ENCODE peak calls at places on chromosomes 6 and 20, in four cellular contexts. One of them, this sample, is unnamed.

GRCh38 chr20:36010081-36010480 is 41.7 kb downstream of the CNBD2 start:
- DNase-seq in kidney: no peak
- DNase-seq in foreskin fibroblast: no peak
- DNase-seq in AG04449: no peak
- DNase-seq in this sample: no peak

GRCh38 chr6:47044418-47044817 is 2.3 kb upstream of the ADGRF1 start:
- DNase-seq in AG04449: no peak
- DNase-seq in kidney: no peak
- DNase-seq in foreskin fibroblast: no peak
- DNase-seq in this sample: no peak

GRCh38 chr6:102571236-102571908 is 1177.9 kb downstream of the GRIK2 start:
- DNase-seq in foreskin fibroblast: no peak
- DNase-seq in AG04449: no peak
- DNase-seq in kidney: no peak
- DNase-seq in this sample: no peak

GRCh38 chr6:154919806-154920205 is 75.3 kb upstream of the TIAM2 start:
- DNase-seq in kidney: no peak
- DNase-seq in foreskin fibroblast: no peak
- DNase-seq in AG04449: no peak
- DNase-seq in this sample: no peak

GRCh38 chr6:83429857-83430605 is 820 bp downstream of the ME1 start:
- DNase-seq in kidney: no peak
- DNase-seq in AG04449: no peak
- DNase-seq in foreskin fibroblast: peak
- DNase-seq in this sample: no peak

GRCh38 chr6:2658788-2659187 is 91.9 kb downstream of the MYLK4 start:
- DNase-seq in foreskin fibroblast: no peak
- DNase-seq in AG04449: no peak
- DNase-seq in kidney: no peak
- DNase-seq in this sample: no peak

GRCh38 chr6:127547909-127548649 is 28.9 kb upstream of the C6orf58 start:
- DNase-seq in AG04449: no peak
- DNase-seq in foreskin fibroblast: no peak
- DNase-seq in kidney: no peak
- DNase-seq in this sample: no peak

GRCh38 chr6:25456249-25456648 is 177.1 kb downstream of the CARMIL1 start:
- DNase-seq in foreskin fibroblast: no peak
- DNase-seq in AG04449: no peak
- DNase-seq in kidney: no peak
- DNase-seq in this sample: no peak

GRCh38 chr20:60372822-60373221 is 414.6 kb downstream of the CDH26 start:
- DNase-seq in foreskin fibroblast: no peak
- DNase-seq in kidney: no peak
- DNase-seq in AG04449: no peak
- DNase-seq in this sample: no peak

GRCh38 chr20:29763821-29764511 is 1493.5 kb upstream of the DEFB115 start:
- DNase-seq in foreskin fibroblast: no peak
- DNase-seq in AG04449: no peak
- DNase-seq in kidney: no peak
- DNase-seq in this sample: no peak

GRCh38 chr6:56400273-56400672 is 152.9 kb upstream of the COL21A1 start:
- DNase-seq in AG04449: no peak
- DNase-seq in foreskin fibroblast: no peak
- DNase-seq in kidney: no peak
- DNase-seq in this sample: no peak

GRCh38 chr20:44780226-44780625 is 30.1 kb downstream of the RIMS4 start:
- DNase-seq in foreskin fibroblast: peak
- DNase-seq in AG04449: no peak
- DNase-seq in kidney: no peak
- DNase-seq in this sample: no peak

GRCh38 chr20:3847419-3847940 is 846 bp downstream of the MAVS start:
- DNase-seq in AG04449: no peak
- DNase-seq in kidney: no peak
- DNase-seq in foreskin fibroblast: peak
- DNase-seq in this sample: no peak

GRCh38 chr6:125637207-125637606 is 112.2 kb upstream of the HEY2 start:
- DNase-seq in foreskin fibroblast: no peak
- DNase-seq in AG04449: no peak
- DNase-seq in kidney: no peak
- DNase-seq in this sample: no peak

GRCh38 chr20:31602779-31603441 is 2.2 kb upstream of the ID1 start:
- DNase-seq in kidney: no peak
- DNase-seq in AG04449: no peak
- DNase-seq in foreskin fibroblast: peak
- DNase-seq in this sample: no peak

GRCh38 chr6:87419266-87419665 is 11.5 kb downstream of the CFAP206 start:
- DNase-seq in foreskin fibroblast: no peak
- DNase-seq in kidney: no peak
- DNase-seq in AG04449: no peak
- DNase-seq in this sample: no peak

GRCh38 chr6:2916354-2916925 is 13.3 kb upstream of the SERPINB9 start:
- DNase-seq in kidney: no peak
- DNase-seq in AG04449: no peak
- DNase-seq in foreskin fibroblast: no peak
- DNase-seq in this sample: no peak

GRCh38 chr20:62771396-62772102 is 24.7 kb upstream of the MRGBP start:
- DNase-seq in kidney: peak
- DNase-seq in foreskin fibroblast: no peak
- DNase-seq in AG04449: no peak
- DNase-seq in this sample: peak

GRCh38 chr6:43804550-43805223 is 34.7 kb downstream of the VEGFA start:
- DNase-seq in AG04449: no peak
- DNase-seq in kidney: no peak
- DNase-seq in foreskin fibroblast: no peak
- DNase-seq in this sample: no peak

GRCh38 chr6:27517238-27517637 is 44.3 kb upstream of the ZNF184 start:
- DNase-seq in foreskin fibroblast: no peak
- DNase-seq in kidney: no peak
- DNase-seq in AG04449: no peak
- DNase-seq in this sample: no peak

GRCh38 chr20:19003759-19004336 is 190.3 kb downstream of the SCP2D1 start:
- DNase-seq in AG04449: no peak
- DNase-seq in kidney: no peak
- DNase-seq in foreskin fibroblast: no peak
- DNase-seq in this sample: no peak

GRCh38 chr6:147528511-147529145 is 20.1 kb downstream of the SAMD5 start:
- DNase-seq in foreskin fibroblast: no peak
- DNase-seq in AG04449: no peak
- DNase-seq in kidney: no peak
- DNase-seq in this sample: no peak

GRCh38 chr6:73177221-73177944 is 47.9 kb downstream of the KHDC1L start:
- DNase-seq in kidney: no peak
- DNase-seq in foreskin fibroblast: no peak
- DNase-seq in AG04449: no peak
- DNase-seq in this sample: no peak

GRCh38 chr20:24681634-24682495 is 212.4 kb downstream of the SYNDIG1 start:
- DNase-seq in kidney: peak
- DNase-seq in AG04449: no peak
- DNase-seq in foreskin fibroblast: no peak
- DNase-seq in this sample: peak

GRCh38 chr6:150928882-150929281 is 63.4 kb downstream of the MTHFD1L start:
- DNase-seq in AG04449: no peak
- DNase-seq in foreskin fibroblast: no peak
- DNase-seq in kidney: no peak
- DNase-seq in this sample: no peak

GRCh38 chr20:18793625-18794427 is 19.8 kb upstream of the SCP2D1 start:
- DNase-seq in kidney: peak
- DNase-seq in AG04449: peak
- DNase-seq in foreskin fibroblast: peak
- DNase-seq in this sample: no peak

GRCh38 chr20:48928832-48929725 is 7.6 kb downstream of the ARFGEF2 start:
- DNase-seq in kidney: no peak
- DNase-seq in foreskin fibroblast: no peak
- DNase-seq in AG04449: peak
- DNase-seq in this sample: no peak

GRCh38 chr20:53141651-53142050 is 169.5 kb downstream of the TSHZ2 start:
- DNase-seq in AG04449: no peak
- DNase-seq in kidney: no peak
- DNase-seq in foreskin fibroblast: no peak
- DNase-seq in this sample: no peak

GRCh38 chr6:35797837-35798526 is 859 bp upstream of the CLPS start:
- DNase-seq in foreskin fibroblast: no peak
- DNase-seq in kidney: no peak
- DNase-seq in AG04449: no peak
- DNase-seq in this sample: no peak
- TF ChIP-seq CTCF in foreskin fibroblast: no peak
- TF ChIP-seq CTCF in kidney: no peak
- TF ChIP-seq CTCF in AG04449: no peak
- TF ChIP-seq CTCF in this sample: no peak

GRCh38 chr6:32182617-32183016 is 1.4 kb downstream of the AGER start:
- DNase-seq in foreskin fibroblast: no peak
- DNase-seq in kidney: peak
- DNase-seq in AG04449: no peak
- DNase-seq in this sample: peak
- TF ChIP-seq CTCF in foreskin fibroblast: no peak
- TF ChIP-seq CTCF in kidney: no peak
- TF ChIP-seq CTCF in AG04449: no peak
- TF ChIP-seq CTCF in this sample: no peak

GRCh38 chr20:38387953-38388352 is 41.7 kb downstream of the LBP start:
- DNase-seq in foreskin fibroblast: no peak
- DNase-seq in AG04449: no peak
- DNase-seq in kidney: no peak
- DNase-seq in this sample: no peak
- TF ChIP-seq CTCF in foreskin fibroblast: no peak
- TF ChIP-seq CTCF in AG04449: no peak
- TF ChIP-seq CTCF in kidney: no peak
- TF ChIP-seq CTCF in this sample: peak

GRCh38 chr6:36873612-36874011 is 991 bp downstream of the PPIL1 start:
- DNase-seq in kidney: no peak
- DNase-seq in foreskin fibroblast: no peak
- DNase-seq in AG04449: no peak
- DNase-seq in this sample: no peak
- TF ChIP-seq CTCF in kidney: no peak
- TF ChIP-seq CTCF in foreskin fibroblast: no peak
- TF ChIP-seq CTCF in AG04449: no peak
- TF ChIP-seq CTCF in this sample: peak

GRCh38 chr6:130457605-130458004 is 91.8 kb downstream of the TMEM200A start:
- DNase-seq in kidney: no peak
- DNase-seq in AG04449: no peak
- DNase-seq in foreskin fibroblast: no peak
- DNase-seq in this sample: no peak
- TF ChIP-seq CTCF in kidney: no peak
- TF ChIP-seq CTCF in AG04449: peak
- TF ChIP-seq CTCF in foreskin fibroblast: peak
- TF ChIP-seq CTCF in this sample: no peak

This sample was measured in chondrocyte.